ENCODE peak calls at places on chromosomes 12 and 14, in seven cellular contexts. Q, J, B, Y, D, W and H are unnamed samples.

GRCh38 chr12:64232201-64232600 is 10.1 kb upstream of the KICS2 start:
- DNase-seq in Y (no peak), J (no peak), B (no peak), Q (no peak), D (no peak), W (no peak), H (no peak)

GRCh38 chr14:58488550-58488949 is 61.0 kb downstream of the KIAA0586 start:
- DNase-seq in J (no peak), Q (peak; percentile 32), D (no peak), W (no peak), Y (no peak), B (no peak), H (no peak)

GRCh38 chr12:15757553-15758255 is 31.5 kb downstream of the EPS8 start:
- DNase-seq in D (peak; percentile 29), W (no peak), Q (peak; percentile 90), Y (no peak), J (no peak), B (no peak), H (peak; percentile 82)

GRCh38 chr12:52141306-52141705 is 50.5 kb downstream of the KRT80 start:
- DNase-seq in Q (no peak), J (no peak), B (no peak), D (no peak), W (no peak), Y (no peak), H (no peak)

GRCh38 chr14:57420986-57421385 is 30.6 kb downstream of the NAA30 start:
- DNase-seq in W (no peak), D (no peak), Y (no peak), J (no peak), B (no peak), Q (peak; percentile 2), H (no peak)

GRCh38 chr12:6218526-6218925 is 18.3 kb downstream of the CD9 start:
- DNase-seq in B (no peak), Q (no peak), W (no peak), J (no peak), Y (no peak), D (no peak), H (no peak)

GRCh38 chr14:29645117-29645516 is 282.5 kb downstream of the PRKD1 start:
- DNase-seq in B (no peak), D (no peak), W (no peak), Y (no peak), J (no peak), Q (no peak), H (no peak)

GRCh38 chr12:81354327-81354932 is 276.6 kb downstream of the ACSS3 start:
- DNase-seq in B (no peak), W (no peak), D (no peak), J (no peak), Y (no peak), Q (no peak), H (no peak)

GRCh38 chr14:70811065-70811464 is 1.8 kb upstream of the MAP3K9 start:
- DNase-seq in Q (no peak), Y (no peak), W (no peak), B (no peak), D (no peak), J (no peak), H (no peak)

GRCh38 chr12:107081778-107082177 is 11.6 kb downstream of the CRY1 start:
- DNase-seq in Q (no peak), D (no peak), B (no peak), W (no peak), Y (no peak), J (no peak), H (no peak)

DNA sequence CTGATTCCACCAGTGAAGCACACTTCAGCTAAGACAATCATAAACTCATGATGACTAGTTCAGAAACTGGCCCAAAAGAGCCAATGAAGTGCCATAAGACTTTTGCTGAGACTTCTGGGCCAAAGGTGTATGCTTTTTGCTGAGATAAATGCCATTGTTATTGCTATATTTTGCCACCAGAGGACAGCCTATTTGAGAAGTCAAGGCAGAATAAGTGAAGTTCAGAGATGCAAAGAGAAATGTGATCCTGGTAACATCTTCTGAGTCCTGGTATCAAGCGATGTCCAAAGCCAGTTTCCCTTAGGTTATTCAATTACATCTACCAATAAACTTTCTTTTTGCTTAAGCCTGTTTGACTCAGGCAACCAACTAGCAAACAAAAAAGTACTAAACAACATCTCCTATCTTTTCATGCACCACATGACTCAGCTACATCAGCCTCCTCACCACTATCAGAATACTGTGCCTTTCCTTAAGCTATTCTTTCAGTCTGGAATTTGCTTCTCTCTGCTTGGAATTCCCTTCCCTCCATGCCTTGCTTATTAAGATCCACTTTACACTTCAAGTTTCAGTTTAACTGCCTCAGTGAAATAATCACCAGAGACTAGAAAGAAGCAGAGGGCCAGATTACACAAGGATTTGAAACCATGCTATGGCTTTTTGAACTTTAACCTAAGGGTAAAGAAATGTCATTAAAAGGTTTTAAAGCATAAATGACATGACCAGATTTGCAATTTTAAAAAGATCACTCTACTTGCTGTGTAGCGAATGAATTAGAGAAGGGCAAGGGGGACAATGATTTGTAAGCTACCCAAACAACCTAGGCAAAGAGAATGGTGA is 14.0 kb downstream of the CRY1 start:
- DNase-seq in J (no peak), Q (peak; percentile 45), W (no peak), B (no peak), Y (no peak), D (no peak), H (peak; percentile 56)
- TF ChIP-seq CTCF in J (peak; percentile 50), Q (peak; percentile 53), W (no peak), B (no peak), Y (no peak), D (no peak), H (peak; percentile 77)

DNA sequence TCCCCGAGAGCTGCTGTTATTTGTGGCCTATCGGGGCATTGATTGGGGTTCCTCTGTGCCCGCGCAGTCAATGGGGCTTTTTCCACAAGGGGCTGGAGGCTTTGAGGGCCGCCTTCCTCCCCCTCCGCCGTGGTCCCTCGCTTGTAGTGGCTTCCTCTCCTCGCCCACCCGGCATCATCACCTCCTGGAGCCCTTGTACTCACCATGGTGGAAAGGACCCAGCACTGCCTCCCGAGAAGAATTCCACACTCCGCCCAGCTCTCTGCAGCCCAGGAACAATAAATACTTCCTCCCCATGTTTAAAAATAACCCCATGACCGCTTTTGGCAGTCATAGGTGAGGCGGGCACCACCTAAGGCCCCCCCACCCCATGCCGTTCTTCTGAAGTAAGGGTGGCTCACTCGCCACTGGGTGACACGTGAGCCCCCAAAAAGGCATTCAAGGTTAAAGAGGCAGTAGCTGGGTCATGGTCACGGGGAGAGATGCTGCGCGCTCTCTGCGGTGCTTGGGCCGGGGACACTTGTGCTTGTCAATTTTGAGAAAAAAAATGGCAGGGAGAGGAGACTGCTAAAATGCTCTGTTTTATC is at the start of gene MYL2:
- DNase-seq in Y (no peak), J (no peak), W (no peak), Q (no peak), B (peak; percentile 81), D (no peak), H (no peak)
- TF ChIP-seq CTCF in Y (no peak), J (no peak), W (no peak), Q (no peak), B (no peak), D (no peak), H (no peak)

DNA sequence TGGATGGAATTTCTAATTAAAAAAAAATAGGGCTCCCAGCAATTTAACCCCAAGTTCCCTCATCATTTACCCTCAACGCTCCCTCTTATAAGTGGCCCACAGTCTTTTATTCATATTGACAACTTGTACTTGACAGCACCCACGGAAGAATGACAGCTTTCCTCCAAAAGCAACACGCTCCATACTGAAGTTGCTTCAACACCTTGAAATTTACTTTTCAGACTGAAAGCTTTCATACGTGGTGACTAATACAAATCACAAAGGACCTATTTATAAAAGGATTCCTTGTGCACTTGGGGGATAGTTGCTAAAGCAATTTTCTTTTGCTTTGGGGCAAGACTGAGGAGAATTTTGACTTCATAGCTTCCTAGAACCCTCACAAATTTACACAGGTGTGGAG is 1629.4 kb upstream of the SEL1L start:
- DNase-seq in J (no peak), Q (no peak), Y (no peak), B (no peak), D (no peak), W (no peak), H (no peak)
- TF ChIP-seq CTCF in J (no peak), Q (no peak), Y (no peak), B (no peak), D (no peak), W (no peak), H (no peak)

GRCh38 chr12:57993030-57993429 is 51.7 kb downstream of the ATP23 start:
- DNase-seq in Q (no peak), W (no peak), B (no peak), D (no peak), Y (no peak), J (no peak), H (peak; percentile 25)
- TF ChIP-seq CTCF in Q (no peak), W (no peak), B (no peak), D (no peak), Y (no peak), J (no peak), H (peak; percentile 74)

DNA sequence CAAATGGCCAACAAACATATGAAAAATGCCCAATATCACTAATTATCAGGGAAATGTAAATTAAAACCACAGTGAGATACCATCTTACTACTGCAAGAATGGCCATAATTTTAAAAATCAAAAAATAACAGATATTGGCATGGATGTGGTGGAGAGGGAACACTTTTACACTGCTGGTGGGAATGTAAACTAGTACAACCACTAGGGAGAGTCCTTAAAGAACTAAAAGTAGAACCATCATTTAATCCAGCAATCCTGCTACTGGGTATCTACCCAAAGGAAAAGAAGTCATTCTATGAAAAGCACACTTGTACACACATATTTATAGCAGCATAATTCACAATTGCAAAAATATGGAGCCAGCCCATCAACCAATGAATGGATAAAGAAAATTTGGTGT is 459.7 kb downstream of the GXYLT1 start:
- DNase-seq in B (no peak), Y (no peak), Q (no peak), J (no peak), W (no peak), D (no peak), H (no peak)
- TF ChIP-seq CTCF in B (no peak), Y (no peak), Q (no peak), J (no peak), W (no peak), D (peak; percentile 47), H (no peak)

GRCh38 chr14:73231874-73232851 is 5.1 kb upstream of the PAPLN start:
- DNase-seq in Q (no peak), J (no peak), W (no peak), D (no peak), B (peak; percentile 46), Y (no peak), H (no peak)
- TF ChIP-seq CTCF in Q (no peak), J (no peak), W (no peak), D (peak; percentile 18), B (no peak), Y (peak; percentile 33), H (peak; percentile 66)

DNA sequence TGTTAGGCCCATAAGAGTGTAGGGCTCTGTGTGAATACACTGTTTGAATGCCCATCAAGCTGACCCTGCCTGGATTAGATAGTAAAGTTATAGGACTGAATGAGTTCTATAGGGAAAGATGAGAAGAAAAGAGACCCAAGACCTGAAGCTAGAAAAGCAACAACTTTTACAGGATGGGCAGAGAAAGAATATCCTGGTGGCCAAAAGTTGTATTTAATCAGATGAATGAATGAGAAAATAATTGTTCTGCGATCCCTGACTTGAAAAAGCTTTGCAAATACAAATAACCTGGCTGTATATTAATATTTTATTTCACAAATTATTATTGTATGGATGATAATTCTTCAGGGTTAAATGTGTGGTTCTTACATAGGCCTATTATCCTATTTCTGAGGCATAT is 2.8 kb upstream of the ANO6 start:
- DNase-seq in D (no peak), Y (no peak), B (no peak), J (no peak), Q (no peak), W (no peak), H (no peak)
- TF ChIP-seq CTCF in D (no peak), Y (peak; percentile 48), B (no peak), J (no peak), Q (no peak), W (no peak), H (peak; percentile 56)